ENCODE peak calls at places on chromosomes 12 and 14, in eight cellular contexts. M is NCI-H1092; B is GM19239; U is GM23248; V is nucleus accumbens; Q is activated CD4-positive, alpha-beta T cell treated with anti-CD3 and anti-CD28 coated beads, Interleukin-2, amount 50 U/mL, for 4 hours; A is left ventricle myocardium superior; P is GM04503. D is an unnamed sample.

GRCh38 chr12:128970941-128971340 is 117.7 kb downstream of the GLT1D1 start:
- DNase-seq in V (no peak), M (no peak), Q (no peak), U (no peak), B (no peak), A (no peak), P (no peak), D (no peak)

GRCh38 chr14:68283378-68284123 is 464.0 kb downstream of the RAD51B start:
- DNase-seq in V (no peak), U (no peak), M (no peak), A (peak), P (no peak), B (no peak), Q (peak), D (no peak)

GRCh38 chr12:1661553-1662335 is 29.1 kb upstream of the ADIPOR2 start:
- DNase-seq in B (peak), M (peak), P (peak), Q (peak), U (peak), V (peak), A (peak), D (peak)

GRCh38 chr12:52501490-52501889 is 8.4 kb upstream of the KRT6A start:
- DNase-seq in P (no peak), M (no peak), U (peak), B (no peak), V (no peak), A (no peak), Q (no peak), D (peak)

GRCh38 chr14:103085106-103086091 is 1.4 kb downstream of the LBHD2 start:
- DNase-seq in M (no peak), B (no peak), V (no peak), U (peak), P (no peak), Q (no peak), A (peak), D (no peak)

GRCh38 chr12:7667025-7667575 is 1.4 kb upstream of the APOBEC1 start:
- DNase-seq in P (no peak), M (no peak), B (no peak), A (no peak), U (peak), V (no peak), Q (no peak), D (peak)

GRCh38 chr14:99982449-99983250 is 82.6 kb upstream of the EVL start:
- DNase-seq in A (peak), M (peak), V (no peak), B (no peak), P (no peak), U (peak), Q (peak), D (peak)

GRCh38 chr14:39368261-39368959 is 63.8 kb downstream of the FBXO33 start:
- DNase-seq in M (peak), U (peak), A (peak), B (peak), P (peak), Q (no peak), V (peak), D (peak)